ENCODE peak calls at places on chromosomes 1 and 21, in six cellular contexts. One of them, this sample, is unnamed.

GRCh38 chr1:236733654-236734053 is 47.4 kb downstream of the ACTN2 start:
- DNase-seq in brain microvascular endothelial cell: no peak
- DNase-seq in coronary artery: no peak
- DNase-seq in heart left ventricle: no peak
- DNase-seq in tibial nerve: no peak
- DNase-seq in GM20000: no peak
- DNase-seq in this sample: no peak

GRCh38 chr1:200099040-200099439 is 71.5 kb downstream of the NR5A2 start:
- DNase-seq in GM20000: no peak
- DNase-seq in brain microvascular endothelial cell: no peak
- DNase-seq in heart left ventricle: peak
- DNase-seq in coronary artery: no peak
- DNase-seq in tibial nerve: no peak
- DNase-seq in this sample: no peak

GRCh38 chr1:204591473-204592090 is 75.4 kb downstream of the MDM4 start:
- DNase-seq in coronary artery: no peak
- DNase-seq in tibial nerve: no peak
- DNase-seq in GM20000: no peak
- DNase-seq in heart left ventricle: no peak
- DNase-seq in brain microvascular endothelial cell: peak
- DNase-seq in this sample: no peak

GRCh38 chr1:245583575-245584330 is 429.0 kb downstream of the KIF26B start:
- DNase-seq in brain microvascular endothelial cell: no peak
- DNase-seq in heart left ventricle: peak
- DNase-seq in tibial nerve: no peak
- DNase-seq in GM20000: no peak
- DNase-seq in coronary artery: no peak
- DNase-seq in this sample: no peak

GRCh38 chr1:208445710-208446702 is 201.8 kb upstream of the PLXNA2 start:
- DNase-seq in coronary artery: no peak
- DNase-seq in brain microvascular endothelial cell: no peak
- DNase-seq in heart left ventricle: no peak
- DNase-seq in tibial nerve: no peak
- DNase-seq in GM20000: no peak
- DNase-seq in this sample: no peak

GRCh38 chr1:178500091-178500770 is 3.5 kb upstream of the CLEC20A start:
- DNase-seq in brain microvascular endothelial cell: no peak
- DNase-seq in tibial nerve: no peak
- DNase-seq in GM20000: no peak
- DNase-seq in heart left ventricle: no peak
- DNase-seq in coronary artery: no peak
- DNase-seq in this sample: no peak

GRCh38 chr1:145729661-145730436 is 10.6 kb downstream of the CD160 start:
- DNase-seq in GM20000: no peak
- DNase-seq in tibial nerve: no peak
- DNase-seq in heart left ventricle: no peak
- DNase-seq in coronary artery: no peak
- DNase-seq in brain microvascular endothelial cell: no peak
- DNase-seq in this sample: no peak

GRCh38 chr1:33473900-33474299 is 1.5 kb downstream of the ZSCAN20 start:
- DNase-seq in tibial nerve: no peak
- DNase-seq in brain microvascular endothelial cell: no peak
- DNase-seq in coronary artery: no peak
- DNase-seq in GM20000: no peak
- DNase-seq in heart left ventricle: peak
- DNase-seq in this sample: no peak

GRCh38 chr1:189211742-189212141 is 1265.9 kb downstream of the BRINP3 start:
- DNase-seq in coronary artery: no peak
- DNase-seq in heart left ventricle: no peak
- DNase-seq in brain microvascular endothelial cell: no peak
- DNase-seq in tibial nerve: no peak
- DNase-seq in GM20000: no peak
- DNase-seq in this sample: no peak

GRCh38 chr1:164707868-164708331 is 148.9 kb downstream of the PBX1 start:
- DNase-seq in tibial nerve: no peak
- DNase-seq in heart left ventricle: peak
- DNase-seq in coronary artery: no peak
- DNase-seq in GM20000: no peak
- DNase-seq in brain microvascular endothelial cell: peak
- DNase-seq in this sample: no peak

GRCh38 chr1:53197301-53198205 is 929 bp downstream of the CPT2 start:
- DNase-seq in brain microvascular endothelial cell: no peak
- DNase-seq in GM20000: peak
- DNase-seq in heart left ventricle: no peak
- DNase-seq in tibial nerve: no peak
- DNase-seq in coronary artery: no peak
- DNase-seq in this sample: no peak

GRCh38 chr1:157961805-157962762 is 31.4 kb upstream of the KIRREL1 start:
- DNase-seq in heart left ventricle: no peak
- DNase-seq in coronary artery: no peak
- DNase-seq in brain microvascular endothelial cell: peak
- DNase-seq in GM20000: no peak
- DNase-seq in tibial nerve: no peak
- DNase-seq in this sample: no peak

GRCh38 chr1:205256956-205257615 is 29.3 kb downstream of the TMCC2 start:
- DNase-seq in tibial nerve: no peak
- DNase-seq in brain microvascular endothelial cell: no peak
- DNase-seq in coronary artery: no peak
- DNase-seq in heart left ventricle: no peak
- DNase-seq in GM20000: no peak
- DNase-seq in this sample: peak

GRCh38 chr1:9302745-9303524 is 10.2 kb downstream of the SPSB1 start:
- DNase-seq in heart left ventricle: no peak
- DNase-seq in coronary artery: no peak
- DNase-seq in tibial nerve: peak
- DNase-seq in brain microvascular endothelial cell: peak
- DNase-seq in GM20000: no peak
- DNase-seq in this sample: no peak

GRCh38 chr1:145983959-145984830 is 12.2 kb downstream of the TXNIP start:
- DNase-seq in heart left ventricle: no peak
- DNase-seq in tibial nerve: no peak
- DNase-seq in coronary artery: peak
- DNase-seq in brain microvascular endothelial cell: no peak
- DNase-seq in GM20000: no peak
- DNase-seq in this sample: no peak

GRCh38 chr1:198772626-198773025 is 133.8 kb downstream of the PTPRC start:
- DNase-seq in brain microvascular endothelial cell: peak
- DNase-seq in GM20000: no peak
- DNase-seq in tibial nerve: no peak
- DNase-seq in heart left ventricle: no peak
- DNase-seq in coronary artery: no peak
- DNase-seq in this sample: no peak

GRCh38 chr1:5720045-5720444 is 272.2 kb downstream of the NPHP4 start:
- DNase-seq in GM20000: no peak
- DNase-seq in brain microvascular endothelial cell: no peak
- DNase-seq in heart left ventricle: no peak
- DNase-seq in coronary artery: no peak
- DNase-seq in tibial nerve: no peak
- DNase-seq in this sample: no peak

GRCh38 chr1:200979574-200980451 is 43.7 kb downstream of the KIF21B start:
- DNase-seq in tibial nerve: no peak
- DNase-seq in brain microvascular endothelial cell: peak
- DNase-seq in heart left ventricle: no peak
- DNase-seq in coronary artery: no peak
- DNase-seq in GM20000: peak
- DNase-seq in this sample: peak

GRCh38 chr1:94236630-94237290 is 624 bp downstream of the ARHGAP29 start:
- DNase-seq in heart left ventricle: peak
- DNase-seq in tibial nerve: no peak
- DNase-seq in GM20000: no peak
- DNase-seq in brain microvascular endothelial cell: no peak
- DNase-seq in coronary artery: no peak
- DNase-seq in this sample: peak

GRCh38 chr21:45085700-45086099 is 11.3 kb downstream of the ADARB1 start:
- DNase-seq in coronary artery: no peak
- DNase-seq in brain microvascular endothelial cell: no peak
- DNase-seq in GM20000: no peak
- DNase-seq in heart left ventricle: no peak
- DNase-seq in tibial nerve: no peak
- DNase-seq in this sample: no peak

GRCh38 chr1:227185291-227185690 is 133.0 kb downstream of the CDC42BPA start:
- DNase-seq in brain microvascular endothelial cell: no peak
- DNase-seq in heart left ventricle: no peak
- DNase-seq in GM20000: no peak
- DNase-seq in tibial nerve: no peak
- DNase-seq in coronary artery: no peak
- DNase-seq in this sample: no peak

GRCh38 chr1:212641956-212642355 is 33.4 kb downstream of the ATF3 start:
- DNase-seq in GM20000: no peak
- DNase-seq in coronary artery: no peak
- DNase-seq in brain microvascular endothelial cell: no peak
- DNase-seq in tibial nerve: no peak
- DNase-seq in heart left ventricle: no peak
- DNase-seq in this sample: no peak

GRCh38 chr1:182598296-182598695 is 5.9 kb downstream of the RGS16 start:
- DNase-seq in brain microvascular endothelial cell: no peak
- DNase-seq in heart left ventricle: no peak
- DNase-seq in coronary artery: peak
- DNase-seq in tibial nerve: no peak
- DNase-seq in GM20000: no peak
- DNase-seq in this sample: no peak

GRCh38 chr1:182601416-182601786 is 2.8 kb downstream of the RGS16 start:
- DNase-seq in GM20000: peak
- DNase-seq in heart left ventricle: peak
- DNase-seq in tibial nerve: no peak
- DNase-seq in brain microvascular endothelial cell: peak
- DNase-seq in coronary artery: no peak
- DNase-seq in this sample: peak

GRCh38 chr1:182600745-182601415 is 3.3 kb downstream of the RGS16 start:
- DNase-seq in coronary artery: peak
- DNase-seq in brain microvascular endothelial cell: no peak
- DNase-seq in heart left ventricle: no peak
- DNase-seq in GM20000: no peak
- DNase-seq in tibial nerve: no peak
- DNase-seq in this sample: no peak

GRCh38 chr1:182600036-182600713 is 4.0 kb downstream of the RGS16 start:
- DNase-seq in heart left ventricle: no peak
- DNase-seq in brain microvascular endothelial cell: no peak
- DNase-seq in tibial nerve: no peak
- DNase-seq in coronary artery: peak
- DNase-seq in GM20000: no peak
- DNase-seq in this sample: no peak

DNA sequence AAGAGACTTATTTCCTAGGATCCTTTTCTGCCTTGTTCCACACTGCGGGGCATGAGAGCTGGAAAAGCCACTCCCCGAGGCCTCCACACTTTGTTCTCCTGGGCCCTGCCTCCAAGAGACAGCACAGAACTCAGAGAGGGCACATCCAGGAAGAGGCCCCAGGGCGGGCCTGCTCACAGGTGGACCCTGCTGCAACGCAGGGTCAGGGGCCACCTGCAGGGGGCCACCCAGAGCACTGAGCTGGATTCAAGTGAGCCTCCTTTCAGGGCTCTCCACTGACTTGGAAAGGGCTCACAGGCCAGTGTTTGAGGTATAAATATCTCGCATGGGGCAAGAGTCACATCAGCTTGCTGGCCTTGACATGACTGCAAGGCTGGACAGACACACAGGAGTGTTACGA is 4.8 kb downstream of the RGS16 start:
- DNase-seq in tibial nerve: no peak
- DNase-seq in coronary artery: no peak
- DNase-seq in brain microvascular endothelial cell: no peak
- DNase-seq in heart left ventricle: no peak
- DNase-seq in GM20000: no peak
- DNase-seq in this sample: no peak
- TF ChIP-seq CTCF in tibial nerve: no peak
- TF ChIP-seq CTCF in coronary artery: no peak
- TF ChIP-seq CTCF in brain microvascular endothelial cell: peak
- TF ChIP-seq CTCF in heart left ventricle: peak
- TF ChIP-seq CTCF in GM20000: peak
- TF ChIP-seq CTCF in this sample: peak

GRCh38 chr1:99326215-99326949 is 62.1 kb downstream of the PLPPR4 start:
- DNase-seq in GM20000: no peak
- DNase-seq in heart left ventricle: no peak
- DNase-seq in coronary artery: no peak
- DNase-seq in tibial nerve: no peak
- DNase-seq in brain microvascular endothelial cell: no peak
- DNase-seq in this sample: no peak
- TF ChIP-seq CTCF in GM20000: no peak
- TF ChIP-seq CTCF in heart left ventricle: no peak
- TF ChIP-seq CTCF in coronary artery: no peak
- TF ChIP-seq CTCF in tibial nerve: no peak
- TF ChIP-seq CTCF in brain microvascular endothelial cell: peak
- TF ChIP-seq CTCF in this sample: no peak

GRCh38 chr21:36992671-36993070 is 13.8 kb upstream of the RIPPLY3 start:
- DNase-seq in coronary artery: no peak
- DNase-seq in tibial nerve: no peak
- DNase-seq in GM20000: no peak
- DNase-seq in brain microvascular endothelial cell: no peak
- DNase-seq in heart left ventricle: no peak
- DNase-seq in this sample: no peak

GRCh38 chr21:36999131-36999898 is 7.2 kb upstream of the RIPPLY3 start:
- DNase-seq in tibial nerve: no peak
- DNase-seq in brain microvascular endothelial cell: no peak
- DNase-seq in GM20000: no peak
- DNase-seq in coronary artery: peak
- DNase-seq in heart left ventricle: no peak
- DNase-seq in this sample: no peak

GRCh38 chr21:36990508-36991205 is 15.8 kb upstream of the RIPPLY3 start:
- DNase-seq in coronary artery: no peak
- DNase-seq in brain microvascular endothelial cell: no peak
- DNase-seq in tibial nerve: no peak
- DNase-seq in GM20000: no peak
- DNase-seq in heart left ventricle: no peak
- DNase-seq in this sample: no peak

GRCh38 chr21:36989699-36990507 is 16.6 kb upstream of the RIPPLY3 start:
- DNase-seq in tibial nerve: peak
- DNase-seq in heart left ventricle: peak
- DNase-seq in coronary artery: peak
- DNase-seq in GM20000: peak
- DNase-seq in brain microvascular endothelial cell: peak
- DNase-seq in this sample: peak

DNA sequence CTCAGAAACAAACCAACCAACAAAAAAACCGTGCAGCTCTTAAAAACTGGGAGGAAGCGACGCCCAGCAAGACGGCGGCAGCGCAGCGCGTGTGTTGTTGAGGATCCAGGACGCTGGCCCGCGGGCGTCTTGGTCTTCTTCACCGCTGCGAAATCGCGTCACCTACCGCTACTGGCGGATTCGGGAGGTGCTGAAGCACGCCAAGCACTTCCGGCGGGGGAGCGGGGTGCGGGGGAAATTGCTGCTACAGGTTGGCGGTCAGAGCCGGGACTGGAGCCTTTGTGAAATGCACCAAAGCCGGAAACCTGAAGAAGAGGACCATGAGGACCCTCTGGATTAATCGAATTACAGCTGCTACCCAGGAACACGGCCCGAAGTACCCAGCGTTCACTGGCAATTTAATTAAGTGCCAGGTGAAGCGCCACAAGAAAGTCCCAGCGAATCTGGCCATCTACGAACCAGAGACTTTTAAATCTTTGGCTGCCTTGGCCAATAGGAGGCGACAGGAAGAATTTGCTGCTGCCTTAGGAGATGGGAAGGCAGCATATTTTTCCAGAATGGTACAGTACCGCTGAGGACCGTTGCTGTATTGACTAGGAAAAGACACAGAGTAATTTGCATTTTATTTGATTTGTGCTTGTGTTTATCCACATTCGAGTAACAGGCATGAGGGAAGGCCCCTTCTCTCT is 11.9 kb upstream of the RIPPLY3 start:
- DNase-seq in GM20000: no peak
- DNase-seq in brain microvascular endothelial cell: no peak
- DNase-seq in tibial nerve: no peak
- DNase-seq in coronary artery: no peak
- DNase-seq in heart left ventricle: no peak
- DNase-seq in this sample: no peak
- TF ChIP-seq CTCF in GM20000: no peak
- TF ChIP-seq CTCF in brain microvascular endothelial cell: no peak
- TF ChIP-seq CTCF in tibial nerve: no peak
- TF ChIP-seq CTCF in coronary artery: no peak
- TF ChIP-seq CTCF in heart left ventricle: no peak
- TF ChIP-seq CTCF in this sample: no peak

GRCh38 chr1:11594222-11594621 is 60.0 kb downstream of the FBXO2 start:
- DNase-seq in GM20000: no peak
- DNase-seq in heart left ventricle: no peak
- DNase-seq in brain microvascular endothelial cell: peak
- DNase-seq in tibial nerve: no peak
- DNase-seq in coronary artery: no peak
- DNase-seq in this sample: no peak
- TF ChIP-seq CTCF in GM20000: no peak
- TF ChIP-seq CTCF in heart left ventricle: no peak
- TF ChIP-seq CTCF in brain microvascular endothelial cell: peak
- TF ChIP-seq CTCF in tibial nerve: no peak
- TF ChIP-seq CTCF in coronary artery: no peak
- TF ChIP-seq CTCF in this sample: no peak

This sample was measured in GM13977.